ENCODE peak calls at places on chromosomes 12 and 14, in seven cellular contexts. K is left lung, H is small intestine, L is PC-3, T is RWPE2, S is body of pancreas, X is cardiac muscle cell. Y is an unnamed sample.

GRCh38 chr12:48796976-48797375 is 8.1 kb upstream of the ADCY6 start:
- DNase-seq in K (peak; percentile 48), H (no peak), L (no peak), T (no peak), S (no peak), X (no peak), Y (no peak)

GRCh38 chr14:84825481-84825880 is 704.5 kb upstream of the FLRT2 start:
- DNase-seq in K (no peak), H (no peak), L (peak; percentile 69), T (no peak), S (no peak), X (no peak), Y (peak; percentile 64)

GRCh38 chr12:71999795-72000194 is 61.1 kb downstream of the TPH2 start:
- DNase-seq in K (no peak), H (no peak), L (peak; percentile 68), T (no peak), S (no peak), X (no peak), Y (no peak)

GRCh38 chr12:52913424-52913821 is 8.5 kb upstream of the KRT8 start:
- DNase-seq in K (no peak), H (no peak), L (no peak), T (no peak), S (peak; percentile 31), X (no peak), Y (no peak)

GRCh38 chr12:88469136-88469535 is 111.1 kb downstream of the KITLG start:
- DNase-seq in K (no peak), H (no peak), L (no peak), T (no peak), S (no peak), X (no peak), Y (no peak)

GRCh38 chr12:89919241-89919906 is 210.7 kb upstream of the ATP2B1 start:
- DNase-seq in K (no peak), H (peak; percentile 69), L (peak; percentile 47), T (peak; percentile 49), S (no peak), X (no peak), Y (no peak)

GRCh38 chr12:70852416-70853150 is 68.0 kb downstream of the PTPRR start:
- DNase-seq in K (no peak), H (no peak), L (no peak), T (no peak), S (no peak), X (no peak), Y (no peak)

GRCh38 chr12:86660488-86661171 is 404.4 kb upstream of the MGAT4C start:
- DNase-seq in K (no peak), H (no peak), L (peak; percentile 91), T (no peak), S (no peak), X (no peak), Y (no peak)

GRCh38 chr12:1533602-1534304 is 60.6 kb downstream of the FBXL14 start:
- DNase-seq in K (no peak), H (no peak), L (no peak), T (peak; percentile 48), S (no peak), X (peak; percentile 45), Y (peak; percentile 52)

GRCh38 chr12:130126023-130126432 is 36.2 kb upstream of the FZD10 start:
- DNase-seq in K (no peak), H (no peak), L (no peak), T (no peak), S (no peak), X (no peak), Y (peak; percentile 58)
- H3K9me3 ChIP-seq in K (peaks cover 6% of the 10 kb centered on the region), H (no peaks in the 10 kb centered on the region), L (no peaks in the 10 kb centered on the region), T (no peaks in the 10 kb centered on the region), S (peaks cover 5% of the 10 kb centered on the region), X (no peaks in the 10 kb centered on the region), Y (peaks cover 2% of the 10 kb centered on the region)

DNA sequence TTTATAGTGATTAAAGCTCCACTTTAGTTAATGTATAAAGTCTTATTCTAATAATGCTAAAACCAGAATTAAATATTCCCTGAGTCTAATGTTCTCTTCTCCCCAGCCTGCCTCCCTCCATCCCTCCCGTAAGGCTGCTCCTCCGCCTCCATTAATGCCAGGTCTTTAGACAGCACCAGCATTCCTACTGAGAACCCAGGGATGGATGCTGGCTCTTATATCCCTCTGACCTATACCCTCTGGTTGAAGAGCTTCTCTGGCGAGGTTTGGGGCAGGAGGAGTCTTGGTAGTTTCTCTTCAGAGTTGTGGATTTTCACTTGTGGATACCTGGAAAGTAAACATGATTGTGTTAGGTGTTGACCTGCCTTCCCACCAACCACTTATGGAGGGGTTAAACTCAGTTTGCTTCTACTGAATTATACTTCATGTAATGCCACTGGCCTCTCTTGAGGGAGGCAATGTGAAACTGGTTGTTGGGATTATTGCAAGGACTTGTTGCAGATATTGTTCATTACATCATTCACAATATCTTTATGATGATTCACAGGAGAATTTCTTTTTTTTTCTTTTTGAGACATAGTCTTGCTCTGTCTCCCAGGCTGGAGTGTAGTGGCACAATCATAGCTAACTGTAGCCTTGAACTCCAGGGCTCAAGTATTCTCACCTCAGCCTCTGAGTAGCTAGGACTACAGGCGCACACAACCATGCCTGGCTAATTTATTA is 11.1 kb upstream of the SMAGP start:
- DNase-seq in K (no peak), H (no peak), L (peak; percentile 36), T (no peak), S (no peak), X (no peak), Y (no peak)
- H3K27me3 ChIP-seq in K (no peaks in the 10 kb centered on the region), H (no peaks in the 10 kb centered on the region), L (no peaks in the 10 kb centered on the region), T (no peaks in the 10 kb centered on the region), S (no peaks in the 10 kb centered on the region), X (peaks cover 6% of the 10 kb centered on the region), Y (no peaks in the 10 kb centered on the region)

GRCh38 chr14:29741909-29742401 is 185.7 kb downstream of the PRKD1 start:
- DNase-seq in K (no peak), H (no peak), L (no peak), T (no peak), S (peak; percentile 21), X (no peak), Y (peak; percentile 21)
- H3K9me3 ChIP-seq in K (no peaks in the 10 kb centered on the region), H (no peaks in the 10 kb centered on the region), L (no peaks in the 10 kb centered on the region), T (no peaks in the 10 kb centered on the region), S (no peaks in the 10 kb centered on the region), X (no peaks in the 10 kb centered on the region), Y (no peaks in the 10 kb centered on the region)

GRCh38 chr14:72887514-72887913 is 6.4 kb downstream of the DPF3 start:
- DNase-seq in K (no peak), H (no peak), L (no peak), T (no peak), S (no peak), X (no peak), Y (no peak)
- H3K27me3 ChIP-seq in K (peaks cover 40% of the 10 kb centered on the region), H (peaks cover 11% of the 10 kb centered on the region), L (no peaks in the 10 kb centered on the region), T (peaks cover 31% of the 10 kb centered on the region), S (no peaks in the 10 kb centered on the region), X (peaks cover 3% of the 10 kb centered on the region), Y (no peaks in the 10 kb centered on the region)

GRCh38 chr14:20215196-20215595 is 8.3 kb upstream of the OR11H6 start:
- DNase-seq in K (no peak), H (no peak), L (no peak), T (no peak), S (no peak), X (no peak), Y (no peak)
- H3K9me3 ChIP-seq in K (no peaks in the 10 kb centered on the region), H (no peaks in the 10 kb centered on the region), L (no peaks in the 10 kb centered on the region), T (no peaks in the 10 kb centered on the region), S (no peaks in the 10 kb centered on the region), X (no peaks in the 10 kb centered on the region), Y (peaks cover 2% of the 10 kb centered on the region)

DNA sequence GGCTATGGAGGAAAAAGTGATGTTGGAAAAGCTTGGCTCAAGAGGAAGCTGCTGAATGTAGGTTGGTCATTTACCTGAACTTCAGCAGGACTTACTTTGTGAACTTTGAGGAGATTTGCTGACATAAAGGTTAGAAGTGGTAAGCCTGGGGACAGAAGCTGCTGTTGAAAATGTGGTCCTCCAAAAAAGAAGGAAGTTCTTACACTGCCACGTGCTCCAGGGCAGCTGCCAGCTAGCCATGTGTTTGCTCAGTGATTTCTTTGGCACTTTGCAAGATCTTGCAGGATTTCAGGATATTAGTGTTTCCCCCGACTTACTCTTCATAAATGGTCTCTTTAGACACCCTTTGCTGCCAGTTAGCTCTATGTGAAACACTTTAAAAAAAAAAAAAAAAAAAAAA is 14.8 kb upstream of the DYRK2 start:
- DNase-seq in K (peak; percentile 57), H (no peak), L (no peak), T (no peak), S (peak; percentile 22), X (no peak), Y (peak; percentile 20)
- H3K27me3 ChIP-seq in K (no peaks in the 10 kb centered on the region), H (no peaks in the 10 kb centered on the region), L (no peaks in the 10 kb centered on the region), T (no peaks in the 10 kb centered on the region), S (no peaks in the 10 kb centered on the region), X (no peaks in the 10 kb centered on the region), Y (no peaks in the 10 kb centered on the region)

DNA sequence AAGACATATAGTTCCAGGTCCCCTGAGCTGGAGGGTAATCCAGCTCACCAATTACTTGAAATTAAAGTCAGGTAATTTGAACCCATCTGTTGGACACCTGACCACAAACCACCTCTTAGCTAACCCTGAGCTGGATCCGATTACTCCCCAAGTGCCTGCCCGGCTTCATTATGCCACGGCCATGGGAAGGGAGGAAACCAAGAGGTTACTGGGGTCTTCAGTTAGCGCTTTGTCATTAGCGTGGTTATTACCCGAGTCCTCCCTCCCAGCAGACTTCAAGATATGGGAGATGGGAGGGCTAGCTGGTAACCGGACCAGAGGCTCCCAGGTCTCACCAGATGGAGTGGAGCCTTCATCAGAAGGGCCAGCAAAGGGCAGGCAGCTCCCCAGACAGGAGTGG is 1071.4 kb downstream of the BCL11B start:
- DNase-seq in K (no peak), H (no peak), L (no peak), T (no peak), S (no peak), X (no peak), Y (no peak)
- H3K9me3 ChIP-seq in K (no peaks in the 10 kb centered on the region), H (no peaks in the 10 kb centered on the region), L (no peaks in the 10 kb centered on the region), T (no peaks in the 10 kb centered on the region), S (no peaks in the 10 kb centered on the region), X (no peaks in the 10 kb centered on the region), Y (no peaks in the 10 kb centered on the region)

Y was measured in MG63.